ENCODE peak calls at places on chromosomes 11 and 22, in six cellular contexts. One of them, this sample, is unnamed. For H3K27me3, the result is how much of the 10 kb centered on the place peaks cover.

GRCh38 chr11:111308140-111308539 is 9.8 kb downstream of the POU2AF3 start:
- DNase-seq in body of pancreas: peak
- DNase-seq in CD8-positive, alpha-beta memory T cell: no peak
- DNase-seq in cardiac muscle cell: peak
- DNase-seq in K562: no peak
- DNase-seq in colonic mucosa: peak
- DNase-seq in this sample: no peak

GRCh38 chr22:28951969-28952521 is 68.7 kb downstream of the ZNRF3 start:
- DNase-seq in body of pancreas: peak
- DNase-seq in CD8-positive, alpha-beta memory T cell: no peak
- DNase-seq in cardiac muscle cell: peak
- DNase-seq in K562: no peak
- DNase-seq in colonic mucosa: no peak
- DNase-seq in this sample: peak

GRCh38 chr22:27420186-27420816 is 381.3 kb downstream of the MN1 start:
- DNase-seq in body of pancreas: no peak
- DNase-seq in CD8-positive, alpha-beta memory T cell: no peak
- DNase-seq in cardiac muscle cell: peak
- DNase-seq in K562: no peak
- DNase-seq in colonic mucosa: no peak
- DNase-seq in this sample: no peak

GRCh38 chr11:125943661-125944349 is 2.0 kb upstream of the VSIG10L2 start:
- DNase-seq in body of pancreas: no peak
- DNase-seq in CD8-positive, alpha-beta memory T cell: no peak
- DNase-seq in cardiac muscle cell: no peak
- DNase-seq in K562: no peak
- DNase-seq in colonic mucosa: no peak
- DNase-seq in this sample: no peak

GRCh38 chr22:38882480-38882879 is 10.5 kb upstream of the CBX6 start:
- DNase-seq in body of pancreas: peak
- DNase-seq in CD8-positive, alpha-beta memory T cell: no peak
- DNase-seq in cardiac muscle cell: peak
- DNase-seq in K562: no peak
- DNase-seq in colonic mucosa: no peak
- DNase-seq in this sample: no peak

GRCh38 chr11:117905524-117905923 is 23.7 kb downstream of the TMPRSS13 start:
- DNase-seq in body of pancreas: no peak
- DNase-seq in CD8-positive, alpha-beta memory T cell: no peak
- DNase-seq in cardiac muscle cell: no peak
- DNase-seq in K562: no peak
- DNase-seq in colonic mucosa: no peak
- DNase-seq in this sample: no peak

GRCh38 chr11:61752117-61752924 is at the start of gene MYRF:
- DNase-seq in body of pancreas: peak
- DNase-seq in CD8-positive, alpha-beta memory T cell: peak
- DNase-seq in cardiac muscle cell: peak
- DNase-seq in K562: peak
- DNase-seq in colonic mucosa: peak
- DNase-seq in this sample: no peak

GRCh38 chr11:57735655-57736298 is 5.5 kb upstream of the SELENOH start:
- DNase-seq in body of pancreas: no peak
- DNase-seq in CD8-positive, alpha-beta memory T cell: no peak
- DNase-seq in cardiac muscle cell: no peak
- DNase-seq in K562: peak
- DNase-seq in colonic mucosa: no peak
- DNase-seq in this sample: no peak

GRCh38 chr11:120061036-120061760 is 76.7 kb downstream of the TRIM29 start:
- DNase-seq in body of pancreas: no peak
- DNase-seq in CD8-positive, alpha-beta memory T cell: no peak
- DNase-seq in cardiac muscle cell: peak
- DNase-seq in K562: no peak
- DNase-seq in colonic mucosa: no peak
- DNase-seq in this sample: peak

GRCh38 chr22:46791201-46791731 is 28.8 kb downstream of the TBC1D22A start:
- DNase-seq in body of pancreas: peak
- DNase-seq in CD8-positive, alpha-beta memory T cell: peak
- DNase-seq in cardiac muscle cell: peak
- DNase-seq in K562: no peak
- DNase-seq in colonic mucosa: no peak
- DNase-seq in this sample: peak

GRCh38 chr11:47924184-47924671 is 56.1 kb upstream of the PTPRJ start:
- DNase-seq in body of pancreas: peak
- DNase-seq in CD8-positive, alpha-beta memory T cell: no peak
- DNase-seq in cardiac muscle cell: peak
- DNase-seq in K562: no peak
- DNase-seq in colonic mucosa: no peak
- DNase-seq in this sample: peak

GRCh38 chr11:112524808-112525207 is 264.1 kb upstream of the PLET1 start:
- DNase-seq in body of pancreas: peak
- DNase-seq in CD8-positive, alpha-beta memory T cell: no peak
- DNase-seq in cardiac muscle cell: no peak
- DNase-seq in K562: no peak
- DNase-seq in colonic mucosa: no peak
- DNase-seq in this sample: no peak

GRCh38 chr11:34899633-34900016 is 16.6 kb downstream of the APIP start:
- DNase-seq in body of pancreas: no peak
- DNase-seq in CD8-positive, alpha-beta memory T cell: no peak
- DNase-seq in cardiac muscle cell: peak
- DNase-seq in K562: no peak
- DNase-seq in colonic mucosa: no peak
- DNase-seq in this sample: no peak

GRCh38 chr11:64292458-64293254 is 1.6 kb downstream of the KCNK4 start:
- DNase-seq in body of pancreas: no peak
- DNase-seq in CD8-positive, alpha-beta memory T cell: no peak
- DNase-seq in cardiac muscle cell: no peak
- DNase-seq in K562: no peak
- DNase-seq in colonic mucosa: no peak
- DNase-seq in this sample: no peak
- H3K27me3 ChIP-seq in body of pancreas: under half
- H3K27me3 ChIP-seq in CD8-positive, alpha-beta memory T cell: half or more
- H3K27me3 ChIP-seq in cardiac muscle cell: half or more
- H3K27me3 ChIP-seq in K562: half or more
- H3K27me3 ChIP-seq in colonic mucosa: half or more
- H3K27me3 ChIP-seq in this sample: half or more

GRCh38 chr11:2789331-2789730 is 89.5 kb upstream of the KCNQ1OT1 start:
- DNase-seq in body of pancreas: no peak
- DNase-seq in CD8-positive, alpha-beta memory T cell: no peak
- DNase-seq in cardiac muscle cell: no peak
- DNase-seq in K562: no peak
- DNase-seq in colonic mucosa: peak
- DNase-seq in this sample: no peak

GRCh38 chr11:2788751-2789140 is 89.0 kb upstream of the KCNQ1OT1 start:
- DNase-seq in body of pancreas: peak
- DNase-seq in CD8-positive, alpha-beta memory T cell: no peak
- DNase-seq in cardiac muscle cell: no peak
- DNase-seq in K562: no peak
- DNase-seq in colonic mucosa: peak
- DNase-seq in this sample: no peak

GRCh38 chr11:2789791-2790580 is 90.2 kb upstream of the KCNQ1OT1 start:
- DNase-seq in body of pancreas: peak
- DNase-seq in CD8-positive, alpha-beta memory T cell: no peak
- DNase-seq in cardiac muscle cell: no peak
- DNase-seq in K562: no peak
- DNase-seq in colonic mucosa: peak
- DNase-seq in this sample: no peak

GRCh38 chr11:2790581-2790925 is 90.8 kb upstream of the KCNQ1OT1 start:
- DNase-seq in body of pancreas: peak
- DNase-seq in CD8-positive, alpha-beta memory T cell: no peak
- DNase-seq in cardiac muscle cell: no peak
- DNase-seq in K562: no peak
- DNase-seq in colonic mucosa: no peak
- DNase-seq in this sample: no peak

GRCh38 chr11:2787816-2788750 is 88.3 kb upstream of the KCNQ1OT1 start:
- DNase-seq in body of pancreas: peak
- DNase-seq in CD8-positive, alpha-beta memory T cell: no peak
- DNase-seq in cardiac muscle cell: no peak
- DNase-seq in K562: no peak
- DNase-seq in colonic mucosa: peak
- DNase-seq in this sample: no peak
- H3K27me3 ChIP-seq in body of pancreas: under half
- H3K27me3 ChIP-seq in CD8-positive, alpha-beta memory T cell: under half
- H3K27me3 ChIP-seq in cardiac muscle cell: under half
- H3K27me3 ChIP-seq in K562: under half
- H3K27me3 ChIP-seq in colonic mucosa: under half
- H3K27me3 ChIP-seq in this sample: under half

DNA sequence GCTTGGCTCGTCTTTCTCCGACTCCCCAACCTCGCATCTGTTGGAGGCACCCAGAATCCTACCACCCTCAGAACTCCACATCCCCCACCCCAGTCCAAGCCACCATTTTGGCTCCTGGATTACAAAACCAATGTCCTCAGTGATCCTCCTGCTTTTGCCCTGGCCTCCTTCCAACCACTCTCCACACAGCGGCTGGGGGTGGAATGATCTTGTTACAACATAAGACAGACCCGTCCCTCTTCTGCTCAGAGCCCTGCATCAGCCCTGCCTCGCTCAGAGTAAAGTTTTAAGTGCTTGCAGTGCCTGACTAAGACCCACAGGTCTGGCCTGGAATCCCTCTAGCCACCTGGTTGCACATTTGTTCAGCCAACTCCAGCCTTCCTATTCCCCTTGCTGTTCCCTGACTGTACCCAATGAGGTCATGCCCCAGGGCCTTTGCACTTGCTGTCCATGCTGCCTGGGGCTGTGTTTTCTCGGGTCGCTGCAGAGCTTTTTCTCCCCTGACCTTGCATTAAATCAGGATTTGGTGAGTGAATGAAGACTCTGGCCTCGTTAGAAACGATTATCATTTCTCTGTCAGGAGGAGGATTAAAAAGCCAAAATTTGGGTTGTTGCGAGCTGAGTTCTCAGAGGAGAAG is 67.3 kb downstream of the IGF2 start:
- DNase-seq in body of pancreas: no peak
- DNase-seq in CD8-positive, alpha-beta memory T cell: no peak
- DNase-seq in cardiac muscle cell: peak
- DNase-seq in K562: no peak
- DNase-seq in colonic mucosa: no peak
- DNase-seq in this sample: no peak
- H3K27me3 ChIP-seq in body of pancreas: under half
- H3K27me3 ChIP-seq in CD8-positive, alpha-beta memory T cell: under half
- H3K27me3 ChIP-seq in cardiac muscle cell: under half
- H3K27me3 ChIP-seq in K562: half or more
- H3K27me3 ChIP-seq in colonic mucosa: under half
- H3K27me3 ChIP-seq in this sample: under half

DNA sequence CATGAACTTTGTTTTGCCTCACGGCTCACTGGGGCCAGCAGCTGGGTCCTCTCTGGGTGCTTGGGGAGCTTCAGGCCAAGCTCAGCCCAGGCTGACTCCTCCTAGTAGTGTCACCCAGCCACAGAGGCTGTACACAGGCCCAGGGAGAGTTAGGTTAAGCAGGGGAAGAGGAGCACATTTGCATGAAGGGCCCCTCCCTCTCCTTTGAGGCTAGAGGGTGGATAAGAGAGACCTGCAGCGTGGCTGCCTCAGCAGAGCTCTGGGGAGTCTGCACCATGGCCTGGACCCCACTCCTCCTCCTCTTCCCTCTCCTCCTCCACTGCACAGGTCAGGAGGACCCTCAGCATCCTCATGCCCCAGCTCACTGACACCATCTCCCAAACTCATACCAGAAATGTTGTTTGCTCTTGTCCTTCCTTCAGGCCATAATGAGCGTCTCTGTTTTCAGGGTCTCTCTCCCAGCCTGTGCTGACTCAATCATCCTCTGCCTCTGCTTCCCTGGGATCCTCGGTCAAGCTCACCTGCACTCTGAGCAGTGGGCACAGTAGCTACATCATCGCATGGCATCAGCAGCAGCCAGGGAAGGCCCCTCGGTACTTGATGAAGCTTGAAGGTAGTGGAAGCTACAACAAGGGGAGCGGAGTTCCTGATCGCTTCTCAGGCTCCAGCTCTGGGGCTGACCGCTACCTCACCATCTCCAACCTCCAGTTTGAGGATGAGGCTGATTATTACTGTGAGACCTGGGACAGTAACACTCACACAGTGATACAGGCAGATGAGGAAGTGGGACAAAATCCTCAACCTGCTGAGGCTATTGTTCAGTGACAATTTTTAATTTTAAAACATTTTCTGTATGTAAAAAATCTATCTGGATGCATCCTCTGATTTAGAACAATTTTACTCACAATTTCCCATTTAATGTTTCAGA is 82.4 kb upstream of the VPREB1 start:
- DNase-seq in body of pancreas: no peak
- DNase-seq in CD8-positive, alpha-beta memory T cell: no peak
- DNase-seq in cardiac muscle cell: no peak
- DNase-seq in K562: no peak
- DNase-seq in colonic mucosa: no peak
- DNase-seq in this sample: no peak
- H3K27me3 ChIP-seq in body of pancreas: under half
- H3K27me3 ChIP-seq in CD8-positive, alpha-beta memory T cell: under half
- H3K27me3 ChIP-seq in cardiac muscle cell: half or more
- H3K27me3 ChIP-seq in K562: under half
- H3K27me3 ChIP-seq in colonic mucosa: under half
- H3K27me3 ChIP-seq in this sample: under half

DNA sequence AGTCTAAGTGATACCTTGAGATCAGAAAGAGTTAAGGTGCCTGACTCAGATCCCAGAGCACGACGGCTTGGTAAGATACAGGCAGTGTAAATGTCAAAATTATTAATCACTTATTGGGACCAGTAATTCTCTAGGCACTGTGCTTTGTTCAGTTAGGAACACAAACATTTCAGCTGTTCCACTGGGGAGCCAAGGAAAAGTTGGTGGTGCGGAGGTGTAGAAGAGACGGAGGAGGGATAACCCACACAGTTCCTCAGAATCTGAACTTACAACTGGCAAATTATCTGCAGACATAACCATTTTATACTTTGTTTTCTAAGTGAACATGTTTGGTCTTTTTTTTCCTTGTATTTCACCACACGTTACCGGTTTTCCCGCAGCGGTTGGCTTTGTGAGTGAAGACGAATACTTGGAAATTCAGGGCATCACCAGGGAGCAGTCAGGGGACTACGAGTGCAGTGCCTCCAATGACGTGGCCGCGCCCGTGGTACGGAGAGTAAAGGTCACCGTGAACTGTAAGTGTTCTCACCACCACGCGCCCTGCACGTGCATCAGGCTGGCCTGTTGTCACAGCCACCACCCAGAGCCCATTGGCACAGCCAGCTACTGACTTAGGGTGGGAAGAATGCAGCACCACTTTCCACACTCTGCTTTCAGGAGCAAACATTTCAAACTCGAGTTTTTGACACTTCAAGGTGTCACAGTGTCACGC is 937.0 kb downstream of the NTM start:
- DNase-seq in body of pancreas: no peak
- DNase-seq in CD8-positive, alpha-beta memory T cell: no peak
- DNase-seq in cardiac muscle cell: no peak
- DNase-seq in K562: no peak
- DNase-seq in colonic mucosa: no peak
- DNase-seq in this sample: no peak
- H3K27me3 ChIP-seq in body of pancreas: under half
- H3K27me3 ChIP-seq in CD8-positive, alpha-beta memory T cell: under half
- H3K27me3 ChIP-seq in cardiac muscle cell: under half
- H3K27me3 ChIP-seq in K562: under half
- H3K27me3 ChIP-seq in colonic mucosa: under half
- H3K27me3 ChIP-seq in this sample: under half